ENCODE peak calls at places on chromosomes 5 and 9, in ten cellular contexts. One of them, this sample, is unnamed.

GRCh38 chr5:160390787-160391696 is 8.8 kb downstream of the FAM200C start:
- DNase-seq in pancreas: no peak
- DNase-seq in A549: no peak
- DNase-seq in type B pancreatic cell: no peak
- DNase-seq in fibroblast of lung: peak; percentile 50
- DNase-seq in tibial artery: no peak
- DNase-seq in fibroblast of mammary gland: peak; percentile 34
- DNase-seq in adrenal gland: no peak
- DNase-seq in PC-9: no peak
- DNase-seq in WTC11: no peak
- DNase-seq in this sample: no peak

GRCh38 chr5:139453683-139454567 is 8.6 kb downstream of the ECSCR start:
- DNase-seq in WTC11: no peak
- DNase-seq in A549: no peak
- DNase-seq in tibial artery: no peak
- DNase-seq in type B pancreatic cell: no peak
- DNase-seq in adrenal gland: no peak
- DNase-seq in PC-9: no peak
- DNase-seq in pancreas: no peak
- DNase-seq in fibroblast of mammary gland: no peak
- DNase-seq in fibroblast of lung: no peak
- DNase-seq in this sample: no peak

GRCh38 chr9:136889858-136890257 is 3.5 kb downstream of the TRAF2 start:
- DNase-seq in fibroblast of lung: no peak
- DNase-seq in A549: no peak
- DNase-seq in fibroblast of mammary gland: no peak
- DNase-seq in type B pancreatic cell: no peak
- DNase-seq in WTC11: no peak
- DNase-seq in adrenal gland: no peak
- DNase-seq in tibial artery: no peak
- DNase-seq in PC-9: no peak
- DNase-seq in pancreas: no peak
- DNase-seq in this sample: no peak

GRCh38 chr5:53211799-53212198 is 102.2 kb upstream of the MOCS2 start:
- DNase-seq in A549: no peak
- DNase-seq in fibroblast of mammary gland: peak; percentile 82
- DNase-seq in type B pancreatic cell: no peak
- DNase-seq in adrenal gland: no peak
- DNase-seq in fibroblast of lung: peak; percentile 3
- DNase-seq in pancreas: no peak
- DNase-seq in WTC11: no peak
- DNase-seq in tibial artery: no peak
- DNase-seq in PC-9: no peak
- DNase-seq in this sample: no peak

GRCh38 chr9:34994429-34995287 is 5.1 kb downstream of the DNAJB5 start:
- DNase-seq in adrenal gland: no peak
- DNase-seq in A549: peak; percentile 78
- DNase-seq in WTC11: peak; percentile 54
- DNase-seq in PC-9: no peak
- DNase-seq in pancreas: no peak
- DNase-seq in fibroblast of mammary gland: peak; percentile 61
- DNase-seq in fibroblast of lung: peak; percentile 51
- DNase-seq in type B pancreatic cell: no peak
- DNase-seq in tibial artery: no peak
- DNase-seq in this sample: no peak

GRCh38 chr9:69380811-69381210 is 55.8 kb downstream of the ENTREP1 start:
- DNase-seq in fibroblast of mammary gland: peak; percentile 24
- DNase-seq in pancreas: no peak
- DNase-seq in type B pancreatic cell: no peak
- DNase-seq in PC-9: no peak
- DNase-seq in fibroblast of lung: no peak
- DNase-seq in WTC11: no peak
- DNase-seq in A549: no peak
- DNase-seq in tibial artery: no peak
- DNase-seq in adrenal gland: no peak
- DNase-seq in this sample: no peak

GRCh38 chr5:62268239-62268638 is 37.8 kb upstream of the KIF2A start:
- DNase-seq in pancreas: no peak
- DNase-seq in fibroblast of lung: no peak
- DNase-seq in fibroblast of mammary gland: no peak
- DNase-seq in WTC11: no peak
- DNase-seq in A549: peak; percentile 14
- DNase-seq in tibial artery: no peak
- DNase-seq in PC-9: peak; percentile 88
- DNase-seq in type B pancreatic cell: no peak
- DNase-seq in adrenal gland: no peak
- DNase-seq in this sample: no peak

GRCh38 chr5:126849101-126849678 is 72.3 kb downstream of the LMNB1 start:
- DNase-seq in pancreas: no peak
- DNase-seq in PC-9: no peak
- DNase-seq in fibroblast of mammary gland: peak; percentile 42
- DNase-seq in adrenal gland: peak; percentile 37
- DNase-seq in WTC11: no peak
- DNase-seq in A549: no peak
- DNase-seq in fibroblast of lung: peak; percentile 22
- DNase-seq in tibial artery: peak; percentile 52
- DNase-seq in type B pancreatic cell: no peak
- DNase-seq in this sample: no peak

GRCh38 chr5:141560725-141561483 is 57.9 kb downstream of the DIAPH1 start:
- DNase-seq in type B pancreatic cell: peak; percentile 72
- DNase-seq in A549: no peak
- DNase-seq in fibroblast of mammary gland: peak; percentile 98
- DNase-seq in adrenal gland: peak; percentile 94
- DNase-seq in pancreas: peak; percentile 88
- DNase-seq in tibial artery: peak; percentile 87
- DNase-seq in WTC11: peak; percentile 75
- DNase-seq in fibroblast of lung: peak; percentile 99
- DNase-seq in PC-9: no peak
- DNase-seq in this sample: no peak

GRCh38 chr5:132777209-132778069 is at the start of gene SEPTIN8:
- DNase-seq in type B pancreatic cell: no peak
- DNase-seq in fibroblast of lung: peak; percentile 40
- DNase-seq in tibial artery: peak; percentile 59
- DNase-seq in WTC11: peak; percentile 54
- DNase-seq in PC-9: no peak
- DNase-seq in adrenal gland: peak; percentile 50
- DNase-seq in fibroblast of mammary gland: peak; percentile 43
- DNase-seq in pancreas: peak; percentile 43
- DNase-seq in A549: peak; percentile 70
- DNase-seq in this sample: no peak

GRCh38 chr5:34047147-34047546 is 4.1 kb upstream of the C1QTNF3 start:
- DNase-seq in type B pancreatic cell: no peak
- DNase-seq in adrenal gland: no peak
- DNase-seq in fibroblast of lung: no peak
- DNase-seq in PC-9: no peak
- DNase-seq in fibroblast of mammary gland: no peak
- DNase-seq in pancreas: no peak
- DNase-seq in tibial artery: no peak
- DNase-seq in A549: no peak
- DNase-seq in WTC11: no peak
- DNase-seq in this sample: no peak

GRCh38 chr9:37801287-37801850 is 772 bp downstream of the DCAF10 start:
- DNase-seq in WTC11: peak; percentile 32
- DNase-seq in fibroblast of lung: peak; percentile 24
- DNase-seq in fibroblast of mammary gland: peak; percentile 15
- DNase-seq in pancreas: peak; percentile 45
- DNase-seq in type B pancreatic cell: peak; percentile 73
- DNase-seq in adrenal gland: peak; percentile 59
- DNase-seq in PC-9: no peak
- DNase-seq in A549: no peak
- DNase-seq in tibial artery: peak; percentile 22
- DNase-seq in this sample: no peak

GRCh38 chr5:72280655-72281069 is 39.4 kb downstream of the MRPS27 start:
- DNase-seq in fibroblast of lung: peak; percentile 81
- DNase-seq in WTC11: no peak
- DNase-seq in tibial artery: peak; percentile 24
- DNase-seq in PC-9: no peak
- DNase-seq in adrenal gland: no peak
- DNase-seq in type B pancreatic cell: no peak
- DNase-seq in A549: peak; percentile 55
- DNase-seq in pancreas: no peak
- DNase-seq in fibroblast of mammary gland: peak; percentile 70
- DNase-seq in this sample: no peak

GRCh38 chr5:125424851-125425250 is 678.4 kb upstream of the ZNF608 start:
- DNase-seq in PC-9: no peak
- DNase-seq in WTC11: no peak
- DNase-seq in fibroblast of mammary gland: no peak
- DNase-seq in tibial artery: no peak
- DNase-seq in pancreas: no peak
- DNase-seq in A549: no peak
- DNase-seq in type B pancreatic cell: no peak
- DNase-seq in fibroblast of lung: no peak
- DNase-seq in adrenal gland: no peak
- DNase-seq in this sample: no peak

GRCh38 chr9:124126571-124127289 is 115.2 kb downstream of the LHX2 start:
- DNase-seq in adrenal gland: peak; percentile 86
- DNase-seq in WTC11: peak; percentile 92
- DNase-seq in PC-9: peak; percentile 67
- DNase-seq in A549: peak; percentile 71
- DNase-seq in fibroblast of lung: peak; percentile 69
- DNase-seq in fibroblast of mammary gland: peak; percentile 67
- DNase-seq in type B pancreatic cell: peak; percentile 80
- DNase-seq in tibial artery: peak; percentile 69
- DNase-seq in pancreas: peak; percentile 62
- DNase-seq in this sample: peak; percentile 76

GRCh38 chr9:88537743-88538055 is 2.7 kb downstream of the NXNL2 start:
- DNase-seq in PC-9: no peak
- DNase-seq in tibial artery: peak; percentile 93
- DNase-seq in A549: peak; percentile 23
- DNase-seq in type B pancreatic cell: no peak
- DNase-seq in WTC11: no peak
- DNase-seq in fibroblast of lung: peak; percentile 83
- DNase-seq in fibroblast of mammary gland: peak; percentile 85
- DNase-seq in adrenal gland: peak; percentile 56
- DNase-seq in pancreas: no peak
- DNase-seq in this sample: peak; percentile 83

GRCh38 chr9:32264171-32264862 is 120.1 kb upstream of the ACO1 start:
- DNase-seq in WTC11: peak; percentile 38
- DNase-seq in pancreas: no peak
- DNase-seq in fibroblast of lung: peak; percentile 1
- DNase-seq in tibial artery: no peak
- DNase-seq in A549: no peak
- DNase-seq in fibroblast of mammary gland: peak; percentile 30
- DNase-seq in adrenal gland: peak; percentile 22
- DNase-seq in PC-9: no peak
- DNase-seq in type B pancreatic cell: no peak
- DNase-seq in this sample: no peak

GRCh38 chr9:121690316-121690715 is 38.9 kb downstream of the DAB2IP start:
- DNase-seq in WTC11: no peak
- DNase-seq in pancreas: no peak
- DNase-seq in type B pancreatic cell: no peak
- DNase-seq in tibial artery: no peak
- DNase-seq in fibroblast of mammary gland: no peak
- DNase-seq in PC-9: peak; percentile 56
- DNase-seq in fibroblast of lung: no peak
- DNase-seq in A549: no peak
- DNase-seq in adrenal gland: peak; percentile 78
- DNase-seq in this sample: no peak

GRCh38 chr5:1936413-1936812 is 53.7 kb upstream of the IRX4 start:
- DNase-seq in pancreas: no peak
- DNase-seq in adrenal gland: no peak
- DNase-seq in WTC11: no peak
- DNase-seq in fibroblast of mammary gland: no peak
- DNase-seq in A549: no peak
- DNase-seq in tibial artery: no peak
- DNase-seq in type B pancreatic cell: no peak
- DNase-seq in PC-9: peak; percentile 85
- DNase-seq in fibroblast of lung: no peak
- DNase-seq in this sample: no peak

GRCh38 chr9:546797-547223 is 294.7 kb upstream of the DMRT1 start:
- DNase-seq in type B pancreatic cell: no peak
- DNase-seq in adrenal gland: no peak
- DNase-seq in pancreas: no peak
- DNase-seq in A549: no peak
- DNase-seq in fibroblast of lung: peak; percentile 27
- DNase-seq in tibial artery: peak; percentile 31
- DNase-seq in PC-9: no peak
- DNase-seq in fibroblast of mammary gland: peak; percentile 21
- DNase-seq in WTC11: no peak
- DNase-seq in this sample: no peak
- TF ChIP-seq CTCF in type B pancreatic cell: peak; percentile 37
- TF ChIP-seq CTCF in adrenal gland: no peak
- TF ChIP-seq CTCF in pancreas: no peak
- TF ChIP-seq CTCF in A549: peak; percentile 39
- TF ChIP-seq CTCF in fibroblast of lung: peak; percentile 15
- TF ChIP-seq CTCF in tibial artery: peak; percentile 20
- TF ChIP-seq CTCF in PC-9: no peak
- TF ChIP-seq CTCF in fibroblast of mammary gland: peak; percentile 34
- TF ChIP-seq CTCF in WTC11: no peak
- TF ChIP-seq CTCF in this sample: no peak

GRCh38 chr9:133768859-133769510 is 30.8 kb upstream of the SARDH start:
- DNase-seq in adrenal gland: peak; percentile 44
- DNase-seq in PC-9: no peak
- DNase-seq in A549: no peak
- DNase-seq in tibial artery: no peak
- DNase-seq in WTC11: peak; percentile 70
- DNase-seq in fibroblast of mammary gland: no peak
- DNase-seq in pancreas: peak; percentile 97
- DNase-seq in type B pancreatic cell: peak; percentile 68
- DNase-seq in fibroblast of lung: no peak
- DNase-seq in this sample: no peak
- TF ChIP-seq CTCF in adrenal gland: no peak
- TF ChIP-seq CTCF in PC-9: no peak
- TF ChIP-seq CTCF in A549: no peak
- TF ChIP-seq CTCF in tibial artery: no peak
- TF ChIP-seq CTCF in WTC11: no peak
- TF ChIP-seq CTCF in fibroblast of mammary gland: no peak
- TF ChIP-seq CTCF in pancreas: peak; percentile 15
- TF ChIP-seq CTCF in type B pancreatic cell: no peak
- TF ChIP-seq CTCF in fibroblast of lung: no peak
- TF ChIP-seq CTCF in this sample: no peak

DNA sequence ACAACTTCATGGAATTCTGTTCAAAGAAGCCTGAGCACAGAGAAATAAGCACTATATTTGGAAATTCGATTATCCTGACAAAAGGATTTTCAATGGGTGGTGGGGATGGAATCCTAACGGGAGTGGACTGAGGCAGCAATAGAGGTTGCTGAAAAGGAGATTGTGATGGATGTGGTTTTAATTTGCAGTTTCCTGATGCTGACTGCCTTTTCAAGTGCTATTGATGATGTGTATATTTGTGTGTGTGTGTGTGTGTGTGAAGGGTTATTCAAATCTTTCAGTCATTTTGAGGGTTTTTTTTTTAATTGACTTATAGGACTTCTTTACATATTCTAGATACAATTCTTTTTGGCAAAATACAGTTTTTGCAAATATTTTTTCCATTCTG is 614.5 kb downstream of the HINT1 start:
- DNase-seq in fibroblast of mammary gland: peak; percentile 55
- DNase-seq in fibroblast of lung: no peak
- DNase-seq in tibial artery: no peak
- DNase-seq in pancreas: no peak
- DNase-seq in type B pancreatic cell: no peak
- DNase-seq in A549: no peak
- DNase-seq in WTC11: no peak
- DNase-seq in adrenal gland: no peak
- DNase-seq in PC-9: no peak
- DNase-seq in this sample: no peak
- TF ChIP-seq CTCF in fibroblast of mammary gland: no peak
- TF ChIP-seq CTCF in fibroblast of lung: no peak
- TF ChIP-seq CTCF in tibial artery: no peak
- TF ChIP-seq CTCF in pancreas: no peak
- TF ChIP-seq CTCF in type B pancreatic cell: no peak
- TF ChIP-seq CTCF in A549: no peak
- TF ChIP-seq CTCF in WTC11: no peak
- TF ChIP-seq CTCF in adrenal gland: no peak
- TF ChIP-seq CTCF in PC-9: no peak
- TF ChIP-seq CTCF in this sample: no peak

GRCh38 chr9:36415822-36416515 is 15.9 kb upstream of the RNF38 start:
- DNase-seq in adrenal gland: no peak
- DNase-seq in fibroblast of lung: no peak
- DNase-seq in A549: no peak
- DNase-seq in WTC11: peak; percentile 45
- DNase-seq in fibroblast of mammary gland: no peak
- DNase-seq in pancreas: no peak
- DNase-seq in type B pancreatic cell: no peak
- DNase-seq in PC-9: no peak
- DNase-seq in tibial artery: no peak
- DNase-seq in this sample: no peak
- TF ChIP-seq CTCF in adrenal gland: no peak
- TF ChIP-seq CTCF in fibroblast of lung: no peak
- TF ChIP-seq CTCF in A549: peak; percentile 7
- TF ChIP-seq CTCF in WTC11: no peak
- TF ChIP-seq CTCF in fibroblast of mammary gland: no peak
- TF ChIP-seq CTCF in pancreas: no peak
- TF ChIP-seq CTCF in type B pancreatic cell: no peak
- TF ChIP-seq CTCF in PC-9: no peak
- TF ChIP-seq CTCF in tibial artery: no peak
- TF ChIP-seq CTCF in this sample: no peak